ENCODE peak calls at places on chromosomes 6 and 20, in five cellular contexts. One of them, this sample, is unnamed.

GRCh38 chr6:7323074-7323473 is 10.1 kb upstream of the SSR1 start:
- DNase-seq in neural progenitor cell: no peak
- DNase-seq in HCT116: no peak
- DNase-seq in OCI-LY7: no peak
- DNase-seq in PC-3: no peak
- DNase-seq in this sample: no peak

GRCh38 chr6:139173172-139173571 is 38.3 kb downstream of the HECA start:
- DNase-seq in OCI-LY7: no peak
- DNase-seq in PC-3: peak
- DNase-seq in HCT116: no peak
- DNase-seq in neural progenitor cell: no peak
- DNase-seq in this sample: no peak

GRCh38 chr6:132798820-132799538 is 542 bp upstream of the SLC18B1 start:
- DNase-seq in OCI-LY7: peak
- DNase-seq in neural progenitor cell: peak
- DNase-seq in PC-3: peak
- DNase-seq in HCT116: peak
- DNase-seq in this sample: peak

GRCh38 chr6:52515219-52515960 is 61.5 kb downstream of the TRAM2 start:
- DNase-seq in HCT116: no peak
- DNase-seq in PC-3: no peak
- DNase-seq in neural progenitor cell: no peak
- DNase-seq in OCI-LY7: no peak
- DNase-seq in this sample: no peak

GRCh38 chr6:129604321-129604720 is 105.7 kb downstream of the ARHGAP18 start:
- DNase-seq in OCI-LY7: no peak
- DNase-seq in HCT116: no peak
- DNase-seq in PC-3: no peak
- DNase-seq in neural progenitor cell: no peak
- DNase-seq in this sample: no peak

GRCh38 chr20:11271319-11271718 is 597.5 kb upstream of the JAG1 start:
- DNase-seq in PC-3: no peak
- DNase-seq in neural progenitor cell: peak
- DNase-seq in OCI-LY7: no peak
- DNase-seq in HCT116: no peak
- DNase-seq in this sample: no peak

GRCh38 chr20:20231528-20232298 is 136.2 kb upstream of the INSM1 start:
- DNase-seq in OCI-LY7: no peak
- DNase-seq in HCT116: no peak
- DNase-seq in neural progenitor cell: no peak
- DNase-seq in PC-3: no peak
- DNase-seq in this sample: no peak

GRCh38 chr6:28953039-28953872 is 29.5 kb upstream of the TRIM27 start:
- DNase-seq in neural progenitor cell: peak
- DNase-seq in OCI-LY7: peak
- DNase-seq in PC-3: peak
- DNase-seq in HCT116: peak
- DNase-seq in this sample: peak

GRCh38 chr6:166492092-166492491 is 94.4 kb downstream of the RAMACL start:
- DNase-seq in neural progenitor cell: no peak
- DNase-seq in PC-3: no peak
- DNase-seq in OCI-LY7: no peak
- DNase-seq in HCT116: no peak
- DNase-seq in this sample: no peak

GRCh38 chr20:1328680-1329330 is at the start of gene SDCBP2:
- DNase-seq in PC-3: peak
- DNase-seq in neural progenitor cell: no peak
- DNase-seq in HCT116: peak
- DNase-seq in OCI-LY7: no peak
- DNase-seq in this sample: no peak

GRCh38 chr6:36852481-36853147 is 13.4 kb upstream of the CPNE5 start:
- DNase-seq in OCI-LY7: no peak
- DNase-seq in PC-3: peak
- DNase-seq in neural progenitor cell: no peak
- DNase-seq in HCT116: no peak
- DNase-seq in this sample: no peak

GRCh38 chr20:62304331-62305148 is 1.7 kb downstream of the ADRM1 start:
- DNase-seq in HCT116: no peak
- DNase-seq in PC-3: peak
- DNase-seq in OCI-LY7: no peak
- DNase-seq in neural progenitor cell: no peak
- DNase-seq in this sample: peak

GRCh38 chr20:61759286-61760065 is 306.2 kb downstream of the TAF4 start:
- DNase-seq in neural progenitor cell: no peak
- DNase-seq in OCI-LY7: no peak
- DNase-seq in PC-3: no peak
- DNase-seq in HCT116: no peak
- DNase-seq in this sample: no peak

GRCh38 chr6:36840471-36841461 is 1.5 kb upstream of the CPNE5 start:
- DNase-seq in OCI-LY7: no peak
- DNase-seq in neural progenitor cell: peak
- DNase-seq in PC-3: no peak
- DNase-seq in HCT116: no peak
- DNase-seq in this sample: no peak

GRCh38 chr20:46131396-46131795 is 13.3 kb downstream of the CD40 start:
- DNase-seq in neural progenitor cell: no peak
- DNase-seq in OCI-LY7: no peak
- DNase-seq in HCT116: no peak
- DNase-seq in PC-3: no peak
- DNase-seq in this sample: no peak

DNA sequence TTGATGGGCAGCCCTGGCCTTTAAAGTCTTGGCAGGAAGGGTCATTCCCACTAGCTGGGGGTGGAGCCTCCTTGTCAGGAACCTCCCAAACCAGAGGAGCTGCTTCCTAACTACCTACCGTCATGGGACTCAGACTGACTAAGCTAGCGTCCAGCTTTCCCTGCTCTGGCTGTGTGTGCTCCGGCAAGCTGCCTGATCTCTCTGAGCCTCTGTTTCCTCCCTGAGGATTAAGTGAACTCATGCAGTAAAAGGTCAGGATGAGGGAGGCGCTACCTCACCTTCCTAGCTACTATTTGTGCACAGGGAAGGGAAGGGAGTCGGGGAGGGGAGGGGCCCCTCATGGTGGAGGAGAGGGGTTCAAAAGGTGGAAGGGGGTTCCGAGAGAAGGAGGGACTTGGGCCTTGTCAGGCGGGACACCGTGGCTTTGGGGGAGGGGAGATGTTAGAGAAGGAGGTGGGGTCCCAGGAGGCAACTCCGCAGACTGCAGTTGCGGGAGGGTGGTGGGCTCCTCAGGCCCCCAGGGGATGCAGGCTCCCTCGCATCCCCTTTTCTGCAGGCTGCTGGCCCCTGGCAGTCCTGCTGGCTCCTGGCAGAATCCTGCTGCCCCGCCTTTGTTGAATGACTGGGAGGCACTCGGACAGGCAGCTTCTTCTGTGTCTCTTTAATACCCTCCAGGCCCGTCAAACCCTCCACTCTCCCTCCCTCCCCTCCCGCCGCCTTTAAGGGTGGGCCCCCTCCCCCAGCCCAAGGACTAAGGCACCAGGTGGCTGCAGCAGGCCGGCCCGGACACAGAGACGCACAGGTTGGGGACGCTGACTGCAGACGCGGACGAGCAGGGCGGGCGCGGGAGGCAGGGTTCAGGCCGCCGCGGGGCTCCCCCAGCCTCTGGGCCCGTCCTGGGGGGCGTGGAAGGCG is 9.6 kb downstream of the DUSP15 start:
- DNase-seq in HCT116: no peak
- DNase-seq in neural progenitor cell: peak
- DNase-seq in PC-3: peak
- DNase-seq in OCI-LY7: peak
- DNase-seq in this sample: no peak
- TF ChIP-seq EZH2phosphoT487 in HCT116: no peak
- TF ChIP-seq EZH2phosphoT487 in neural progenitor cell: no peak
- TF ChIP-seq EZH2phosphoT487 in PC-3: no peak
- TF ChIP-seq EZH2phosphoT487 in OCI-LY7: no peak
- TF ChIP-seq EZH2phosphoT487 in this sample: no peak

GRCh38 chr20:33239979-33240736 is 4.4 kb downstream of the BPIFA1 start:
- DNase-seq in neural progenitor cell: no peak
- DNase-seq in OCI-LY7: no peak
- DNase-seq in PC-3: no peak
- DNase-seq in HCT116: no peak
- DNase-seq in this sample: no peak

GRCh38 chr20:33239418-33239817 is 3.6 kb downstream of the BPIFA1 start:
- DNase-seq in HCT116: no peak
- DNase-seq in PC-3: no peak
- DNase-seq in OCI-LY7: no peak
- DNase-seq in neural progenitor cell: no peak
- DNase-seq in this sample: no peak

GRCh38 chr20:33240923-33241322 is 5.1 kb downstream of the BPIFA1 start:
- DNase-seq in PC-3: no peak
- DNase-seq in neural progenitor cell: no peak
- DNase-seq in HCT116: no peak
- DNase-seq in OCI-LY7: no peak
- DNase-seq in this sample: no peak

GRCh38 chr20:33246077-33246476 is 10.3 kb downstream of the BPIFA1 start:
- DNase-seq in PC-3: no peak
- DNase-seq in HCT116: no peak
- DNase-seq in neural progenitor cell: no peak
- DNase-seq in OCI-LY7: no peak
- DNase-seq in this sample: no peak

DNA sequence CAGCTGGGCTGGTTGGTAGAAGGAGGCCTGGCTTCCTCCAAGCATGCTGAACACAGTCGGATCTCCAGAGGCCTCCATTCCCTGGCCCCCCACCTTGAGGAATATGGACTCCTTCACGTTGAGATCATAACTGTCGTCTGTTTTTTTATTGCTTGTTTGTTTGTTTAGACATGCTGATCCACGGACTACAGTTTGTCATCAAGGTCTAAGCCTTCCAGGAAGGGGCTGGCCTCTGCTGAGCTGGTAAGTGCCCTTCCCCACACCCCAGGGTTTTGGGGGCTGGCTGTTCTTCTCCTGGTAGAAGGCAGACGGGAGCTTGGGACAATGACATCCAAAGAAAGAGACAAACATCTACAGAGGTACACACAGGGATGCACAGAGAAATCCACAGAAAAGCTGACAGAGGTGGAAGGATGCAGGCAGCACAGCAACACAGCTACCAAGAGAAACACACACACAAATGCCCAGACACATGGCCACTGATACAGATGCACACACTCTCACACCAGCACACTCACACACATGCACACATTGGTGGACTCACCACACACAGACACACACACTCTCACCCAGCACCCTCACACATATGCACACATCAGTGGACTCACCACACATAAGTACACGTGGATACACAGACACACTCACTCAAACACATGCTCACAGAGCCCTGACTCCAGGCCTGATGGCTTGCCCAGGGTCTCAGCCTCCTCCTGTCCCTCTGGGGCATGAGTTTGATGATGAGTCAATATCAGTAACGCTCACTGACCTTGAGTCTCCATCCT is 6.7 kb downstream of the BPIFA1 start:
- DNase-seq in OCI-LY7: no peak
- DNase-seq in PC-3: no peak
- DNase-seq in neural progenitor cell: no peak
- DNase-seq in HCT116: no peak
- DNase-seq in this sample: no peak
- H2AFZ ChIP-seq in OCI-LY7: no peak
- H2AFZ ChIP-seq in PC-3: no peak
- H2AFZ ChIP-seq in neural progenitor cell: no peak
- H2AFZ ChIP-seq in HCT116: no peak
- H2AFZ ChIP-seq in this sample: no peak

DNA sequence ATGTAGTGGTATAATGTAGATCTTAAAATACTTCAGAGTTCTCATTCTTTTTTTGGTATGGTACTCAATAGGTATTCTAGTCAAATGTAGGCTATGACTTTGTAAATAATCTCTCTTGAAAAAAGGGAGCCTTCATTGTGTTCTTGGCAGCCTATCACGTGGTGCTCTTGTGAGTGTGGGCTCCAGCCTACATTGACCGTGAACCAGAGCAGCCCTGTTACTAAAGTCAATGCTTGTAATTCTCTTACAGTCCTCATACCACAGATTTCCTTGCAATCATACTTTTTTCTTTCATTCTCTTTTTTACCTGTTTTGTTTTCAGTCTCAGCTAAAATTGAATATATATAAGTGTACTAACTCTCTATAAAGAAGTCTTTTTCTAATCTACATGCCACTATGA is 31.1 kb downstream of the ARID1B start:
- DNase-seq in PC-3: no peak
- DNase-seq in HCT116: no peak
- DNase-seq in OCI-LY7: peak
- DNase-seq in neural progenitor cell: no peak
- DNase-seq in this sample: no peak
- H3K4me2 ChIP-seq in PC-3: no peak
- H3K4me2 ChIP-seq in HCT116: no peak
- H3K4me2 ChIP-seq in OCI-LY7: peak
- H3K4me2 ChIP-seq in neural progenitor cell: no peak
- H3K4me2 ChIP-seq in this sample: no peak

GRCh38 chr6:17492350-17492749 is 99.0 kb downstream of the CAP2 start:
- DNase-seq in HCT116: no peak
- DNase-seq in neural progenitor cell: no peak
- DNase-seq in OCI-LY7: no peak
- DNase-seq in PC-3: no peak
- DNase-seq in this sample: no peak

GRCh38 chr6:17493286-17493685 is 99.9 kb downstream of the CAP2 start:
- DNase-seq in OCI-LY7: no peak
- DNase-seq in neural progenitor cell: no peak
- DNase-seq in HCT116: no peak
- DNase-seq in PC-3: peak
- DNase-seq in this sample: no peak

GRCh38 chr6:17490724-17491123 is 97.3 kb downstream of the CAP2 start:
- DNase-seq in PC-3: no peak
- DNase-seq in neural progenitor cell: no peak
- DNase-seq in HCT116: no peak
- DNase-seq in OCI-LY7: no peak
- DNase-seq in this sample: peak

GRCh38 chr6:17494177-17494576 is 100.8 kb downstream of the CAP2 start:
- DNase-seq in OCI-LY7: no peak
- DNase-seq in HCT116: no peak
- DNase-seq in PC-3: no peak
- DNase-seq in neural progenitor cell: no peak
- DNase-seq in this sample: no peak

GRCh38 chr6:17491416-17492142 is 98.2 kb downstream of the CAP2 start:
- DNase-seq in OCI-LY7: no peak
- DNase-seq in neural progenitor cell: no peak
- DNase-seq in HCT116: no peak
- DNase-seq in PC-3: peak
- DNase-seq in this sample: no peak
- TF ChIP-seq EZH2phosphoT487 in OCI-LY7: no peak
- TF ChIP-seq EZH2phosphoT487 in neural progenitor cell: no peak
- TF ChIP-seq EZH2phosphoT487 in HCT116: no peak
- TF ChIP-seq EZH2phosphoT487 in PC-3: no peak
- TF ChIP-seq EZH2phosphoT487 in this sample: no peak

DNA sequence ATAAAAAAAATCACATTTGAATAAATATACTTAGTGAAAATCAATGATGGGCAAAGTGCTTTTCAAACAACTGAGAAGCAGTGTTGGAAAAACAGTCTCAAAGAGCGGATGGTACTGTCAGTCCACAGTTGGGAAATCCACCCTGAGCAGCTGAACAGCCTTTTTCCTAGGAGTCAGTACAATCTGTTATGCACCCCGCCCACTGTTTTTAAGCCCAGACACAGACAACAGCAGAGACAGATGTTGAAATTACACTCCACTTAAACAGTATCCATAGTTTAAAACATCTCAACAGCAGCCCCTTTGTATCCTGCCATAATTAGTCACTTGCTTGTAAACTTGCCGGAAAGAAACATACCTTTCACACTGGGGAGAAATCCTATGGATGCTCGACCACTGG is 372 bp downstream of the KIAA0408 start:
- DNase-seq in PC-3: peak
- DNase-seq in neural progenitor cell: peak
- DNase-seq in HCT116: no peak
- DNase-seq in OCI-LY7: no peak
- DNase-seq in this sample: no peak
- H2AFZ ChIP-seq in PC-3: peak
- H2AFZ ChIP-seq in neural progenitor cell: no peak
- H2AFZ ChIP-seq in HCT116: no peak
- H2AFZ ChIP-seq in OCI-LY7: no peak
- H2AFZ ChIP-seq in this sample: no peak

GRCh38 chr6:17835784-17836183 is 129.1 kb upstream of the NUP153 start:
- DNase-seq in neural progenitor cell: no peak
- DNase-seq in PC-3: no peak
- DNase-seq in OCI-LY7: no peak
- DNase-seq in HCT116: no peak
- DNase-seq in this sample: no peak
- H3K4me2 ChIP-seq in neural progenitor cell: no peak
- H3K4me2 ChIP-seq in PC-3: no peak
- H3K4me2 ChIP-seq in OCI-LY7: no peak
- H3K4me2 ChIP-seq in HCT116: no peak
- H3K4me2 ChIP-seq in this sample: no peak

This sample was measured in MM.1S.